ENCODE peak calls at places on chromosomes 6 and 20, in seven cellular contexts. One of them, this sample, is unnamed.

GRCh38 chr6:19824058-19824807 is 12.9 kb upstream of the ID4 start:
- DNase-seq in A549: no peak
- DNase-seq in breast epithelium: no peak
- DNase-seq in endothelial cell of umbilical vein: no peak
- DNase-seq in ovary: no peak
- DNase-seq in heart left ventricle: no peak
- DNase-seq in adrenal gland: no peak
- DNase-seq in this sample: no peak

GRCh38 chr20:11716239-11716944 is 201.3 kb upstream of the BTBD3 start:
- DNase-seq in A549: peak; percentile 38
- DNase-seq in breast epithelium: no peak
- DNase-seq in endothelial cell of umbilical vein: peak; percentile 36
- DNase-seq in ovary: no peak
- DNase-seq in heart left ventricle: no peak
- DNase-seq in adrenal gland: no peak
- DNase-seq in this sample: peak; percentile 57

GRCh38 chr6:37182736-37183590 is 13.0 kb downstream of the PIM1 start:
- DNase-seq in A549: no peak
- DNase-seq in breast epithelium: no peak
- DNase-seq in endothelial cell of umbilical vein: no peak
- DNase-seq in ovary: no peak
- DNase-seq in heart left ventricle: peak; percentile 31
- DNase-seq in adrenal gland: peak; percentile 64
- DNase-seq in this sample: no peak

GRCh38 chr6:52994789-52995078 is 350 bp downstream of the GSTA4 start:
- DNase-seq in A549: no peak
- DNase-seq in breast epithelium: no peak
- DNase-seq in endothelial cell of umbilical vein: no peak
- DNase-seq in ovary: peak; percentile 60
- DNase-seq in heart left ventricle: peak; percentile 47
- DNase-seq in adrenal gland: no peak
- DNase-seq in this sample: no peak

GRCh38 chr6:14294270-14294951 is 176.8 kb downstream of the CD83 start:
- DNase-seq in A549: no peak
- DNase-seq in breast epithelium: no peak
- DNase-seq in endothelial cell of umbilical vein: no peak
- DNase-seq in ovary: no peak
- DNase-seq in heart left ventricle: no peak
- DNase-seq in adrenal gland: no peak
- DNase-seq in this sample: no peak

GRCh38 chr6:19204445-19204844 is 632.7 kb upstream of the ID4 start:
- DNase-seq in A549: no peak
- DNase-seq in breast epithelium: no peak
- DNase-seq in endothelial cell of umbilical vein: no peak
- DNase-seq in ovary: no peak
- DNase-seq in heart left ventricle: no peak
- DNase-seq in adrenal gland: no peak
- DNase-seq in this sample: no peak

GRCh38 chr6:46453221-46453620 is 38.0 kb downstream of the RCAN2 start:
- DNase-seq in A549: no peak
- DNase-seq in breast epithelium: no peak
- DNase-seq in endothelial cell of umbilical vein: no peak
- DNase-seq in ovary: no peak
- DNase-seq in heart left ventricle: no peak
- DNase-seq in adrenal gland: no peak
- DNase-seq in this sample: no peak

GRCh38 chr20:45611054-45611453 is 18.5 kb upstream of the WFDC10A start:
- DNase-seq in A549: no peak
- DNase-seq in breast epithelium: no peak
- DNase-seq in endothelial cell of umbilical vein: no peak
- DNase-seq in ovary: no peak
- DNase-seq in heart left ventricle: no peak
- DNase-seq in adrenal gland: no peak
- DNase-seq in this sample: no peak

GRCh38 chr6:29490055-29490454 is 2.3 kb upstream of the MAS1L start:
- DNase-seq in A549: no peak
- DNase-seq in breast epithelium: no peak
- DNase-seq in endothelial cell of umbilical vein: no peak
- DNase-seq in ovary: no peak
- DNase-seq in heart left ventricle: no peak
- DNase-seq in adrenal gland: no peak
- DNase-seq in this sample: no peak

GRCh38 chr6:87702589-87702945 is 534 bp upstream of the AKIRIN2 start:
- DNase-seq in A549: no peak
- DNase-seq in breast epithelium: no peak
- DNase-seq in endothelial cell of umbilical vein: no peak
- DNase-seq in ovary: no peak
- DNase-seq in heart left ventricle: no peak
- DNase-seq in adrenal gland: peak; percentile 30
- DNase-seq in this sample: no peak

GRCh38 chr6:100592929-100593328 is 128.2 kb upstream of the SIM1 start:
- DNase-seq in A549: no peak
- DNase-seq in breast epithelium: no peak
- DNase-seq in endothelial cell of umbilical vein: no peak
- DNase-seq in ovary: no peak
- DNase-seq in heart left ventricle: no peak
- DNase-seq in adrenal gland: no peak
- DNase-seq in this sample: no peak

GRCh38 chr20:19396466-19397081 is 184.1 kb downstream of the SLC24A3 start:
- DNase-seq in A549: no peak
- DNase-seq in breast epithelium: no peak
- DNase-seq in endothelial cell of umbilical vein: no peak
- DNase-seq in ovary: no peak
- DNase-seq in heart left ventricle: no peak
- DNase-seq in adrenal gland: no peak
- DNase-seq in this sample: no peak

GRCh38 chr6:41713161-41713649 is 22.2 kb downstream of the TFEB start:
- DNase-seq in A549: peak; percentile 77
- DNase-seq in breast epithelium: peak; percentile 79
- DNase-seq in endothelial cell of umbilical vein: no peak
- DNase-seq in ovary: no peak
- DNase-seq in heart left ventricle: peak; percentile 81
- DNase-seq in adrenal gland: peak; percentile 70
- DNase-seq in this sample: peak; percentile 95

GRCh38 chr6:143936347-143936746 is 71.7 kb downstream of the PLAGL1 start:
- DNase-seq in A549: no peak
- DNase-seq in breast epithelium: no peak
- DNase-seq in endothelial cell of umbilical vein: no peak
- DNase-seq in ovary: no peak
- DNase-seq in heart left ventricle: no peak
- DNase-seq in adrenal gland: no peak
- DNase-seq in this sample: no peak

GRCh38 chr6:14710421-14710820 is 535.4 kb upstream of the JARID2 start:
- DNase-seq in A549: no peak
- DNase-seq in breast epithelium: no peak
- DNase-seq in endothelial cell of umbilical vein: no peak
- DNase-seq in ovary: no peak
- DNase-seq in heart left ventricle: no peak
- DNase-seq in adrenal gland: no peak
- DNase-seq in this sample: no peak

GRCh38 chr20:373171-373890 is 7.2 kb upstream of the TRIB3 start:
- DNase-seq in A549: peak; percentile 90
- DNase-seq in breast epithelium: no peak
- DNase-seq in endothelial cell of umbilical vein: peak; percentile 89
- DNase-seq in ovary: no peak
- DNase-seq in heart left ventricle: peak; percentile 62
- DNase-seq in adrenal gland: peak; percentile 56
- DNase-seq in this sample: peak; percentile 69

GRCh38 chr6:90468080-90468479 is 118.8 kb downstream of the MAP3K7 start:
- DNase-seq in A549: no peak
- DNase-seq in breast epithelium: no peak
- DNase-seq in endothelial cell of umbilical vein: no peak
- DNase-seq in ovary: no peak
- DNase-seq in heart left ventricle: no peak
- DNase-seq in adrenal gland: no peak
- DNase-seq in this sample: no peak

GRCh38 chr20:34872604-34873224 is at the start of gene GGT7:
- DNase-seq in A549: peak; percentile 86
- DNase-seq in breast epithelium: peak; percentile 78
- DNase-seq in endothelial cell of umbilical vein: peak; percentile 60
- DNase-seq in ovary: peak; percentile 88
- DNase-seq in heart left ventricle: peak; percentile 89
- DNase-seq in adrenal gland: peak; percentile 71
- DNase-seq in this sample: peak; percentile 76

GRCh38 chr20:59850018-59850641 is 83.3 kb downstream of the SYCP2 start:
- DNase-seq in A549: peak; percentile 25
- DNase-seq in breast epithelium: no peak
- DNase-seq in endothelial cell of umbilical vein: peak; percentile 22
- DNase-seq in ovary: no peak
- DNase-seq in heart left ventricle: no peak
- DNase-seq in adrenal gland: no peak
- DNase-seq in this sample: no peak

GRCh38 chr6:38915205-38915925 is 133.2 kb upstream of the GLP1R start:
- DNase-seq in A549: no peak
- DNase-seq in breast epithelium: no peak
- DNase-seq in endothelial cell of umbilical vein: no peak
- DNase-seq in ovary: no peak
- DNase-seq in heart left ventricle: no peak
- DNase-seq in adrenal gland: no peak
- DNase-seq in this sample: no peak

GRCh38 chr6:32664354-32664753 is 2.1 kb downstream of the HLA-DQB1 start:
- DNase-seq in A549: no peak
- DNase-seq in breast epithelium: no peak
- DNase-seq in endothelial cell of umbilical vein: no peak
- DNase-seq in ovary: no peak
- DNase-seq in heart left ventricle: no peak
- DNase-seq in adrenal gland: no peak
- DNase-seq in this sample: no peak
- TF ChIP-seq POLR2A in A549: no peak
- TF ChIP-seq POLR2A in breast epithelium: no peak
- TF ChIP-seq POLR2A in endothelial cell of umbilical vein: no peak
- TF ChIP-seq POLR2A in ovary: no peak
- TF ChIP-seq POLR2A in heart left ventricle: no peak
- TF ChIP-seq POLR2A in adrenal gland: no peak
- TF ChIP-seq POLR2A in this sample: no peak

GRCh38 chr6:10749734-10750133 is 2.1 kb downstream of the TMEM14B start:
- DNase-seq in A549: no peak
- DNase-seq in breast epithelium: no peak
- DNase-seq in endothelial cell of umbilical vein: no peak
- DNase-seq in ovary: no peak
- DNase-seq in heart left ventricle: no peak
- DNase-seq in adrenal gland: peak; percentile 36
- DNase-seq in this sample: no peak

GRCh38 chr6:10743514-10743913 is 4.1 kb upstream of the TMEM14B start:
- DNase-seq in A549: no peak
- DNase-seq in breast epithelium: no peak
- DNase-seq in endothelial cell of umbilical vein: no peak
- DNase-seq in ovary: no peak
- DNase-seq in heart left ventricle: no peak
- DNase-seq in adrenal gland: no peak
- DNase-seq in this sample: no peak

GRCh38 chr6:10745116-10745515 is 2.5 kb upstream of the TMEM14B start:
- DNase-seq in A549: no peak
- DNase-seq in breast epithelium: no peak
- DNase-seq in endothelial cell of umbilical vein: no peak
- DNase-seq in ovary: no peak
- DNase-seq in heart left ventricle: no peak
- DNase-seq in adrenal gland: no peak
- DNase-seq in this sample: no peak

GRCh38 chr6:10746915-10747250 is 722 bp upstream of the TMEM14B start:
- DNase-seq in A549: no peak
- DNase-seq in breast epithelium: no peak
- DNase-seq in endothelial cell of umbilical vein: no peak
- DNase-seq in ovary: no peak
- DNase-seq in heart left ventricle: no peak
- DNase-seq in adrenal gland: no peak
- DNase-seq in this sample: no peak

GRCh38 chr6:10747251-10747972 is at the start of gene TMEM14B:
- DNase-seq in A549: peak; percentile 81
- DNase-seq in breast epithelium: peak; percentile 100
- DNase-seq in endothelial cell of umbilical vein: peak; percentile 97
- DNase-seq in ovary: peak; percentile 100
- DNase-seq in heart left ventricle: peak; percentile 100
- DNase-seq in adrenal gland: peak; percentile 99
- DNase-seq in this sample: peak; percentile 91
- TF ChIP-seq POLR2A in A549: peak; percentile 88
- TF ChIP-seq POLR2A in breast epithelium: peak; percentile 57
- TF ChIP-seq POLR2A in endothelial cell of umbilical vein: peak; percentile 94
- TF ChIP-seq POLR2A in ovary: peak; percentile 62
- TF ChIP-seq POLR2A in heart left ventricle: no peak
- TF ChIP-seq POLR2A in adrenal gland: peak; percentile 77
- TF ChIP-seq POLR2A in this sample: peak; percentile 85

GRCh38 chr20:31717478-31717946 is 5.2 kb downstream of the BCL2L1 start:
- DNase-seq in A549: no peak
- DNase-seq in breast epithelium: no peak
- DNase-seq in endothelial cell of umbilical vein: no peak
- DNase-seq in ovary: no peak
- DNase-seq in heart left ventricle: no peak
- DNase-seq in adrenal gland: no peak
- DNase-seq in this sample: no peak
- TF ChIP-seq POLR2A in A549: no peak
- TF ChIP-seq POLR2A in breast epithelium: no peak
- TF ChIP-seq POLR2A in endothelial cell of umbilical vein: peak; percentile 4
- TF ChIP-seq POLR2A in ovary: no peak
- TF ChIP-seq POLR2A in heart left ventricle: no peak
- TF ChIP-seq POLR2A in adrenal gland: no peak
- TF ChIP-seq POLR2A in this sample: no peak

GRCh38 chr6:75748743-75749538 is at the start of gene MYO6:
- DNase-seq in A549: peak; percentile 28
- DNase-seq in breast epithelium: peak; percentile 77
- DNase-seq in endothelial cell of umbilical vein: peak; percentile 66
- DNase-seq in ovary: peak; percentile 71
- DNase-seq in heart left ventricle: peak; percentile 83
- DNase-seq in adrenal gland: peak; percentile 69
- DNase-seq in this sample: peak; percentile 49
- TF ChIP-seq POLR2A in A549: peak; percentile 71
- TF ChIP-seq POLR2A in breast epithelium: no peak
- TF ChIP-seq POLR2A in endothelial cell of umbilical vein: peak; percentile 86
- TF ChIP-seq POLR2A in ovary: peak; percentile 43
- TF ChIP-seq POLR2A in heart left ventricle: peak; percentile 84
- TF ChIP-seq POLR2A in adrenal gland: peak; percentile 84
- TF ChIP-seq POLR2A in this sample: peak; percentile 90

DNA sequence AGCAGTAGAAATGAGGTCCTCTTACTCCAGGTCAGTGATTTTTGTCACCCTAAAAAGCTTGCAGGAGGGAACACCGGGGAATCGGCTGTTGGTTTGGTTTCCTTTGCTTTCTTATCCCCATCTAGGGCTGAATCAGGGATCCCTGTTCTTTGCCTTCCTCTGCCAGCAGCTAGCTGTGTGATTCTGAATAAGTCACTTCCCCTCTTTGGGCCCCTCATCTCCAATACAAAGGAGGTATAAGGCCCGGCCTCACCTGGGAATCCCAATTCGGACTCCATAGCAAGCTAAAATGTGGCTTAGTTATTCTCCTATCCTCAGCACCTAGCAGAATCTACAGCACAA is 18.5 kb upstream of the ARMC12 start:
- DNase-seq in A549: no peak
- DNase-seq in breast epithelium: no peak
- DNase-seq in endothelial cell of umbilical vein: no peak
- DNase-seq in ovary: no peak
- DNase-seq in heart left ventricle: no peak
- DNase-seq in adrenal gland: peak; percentile 1
- DNase-seq in this sample: no peak
- TF ChIP-seq POLR2A in A549: no peak
- TF ChIP-seq POLR2A in breast epithelium: no peak
- TF ChIP-seq POLR2A in endothelial cell of umbilical vein: no peak
- TF ChIP-seq POLR2A in ovary: no peak
- TF ChIP-seq POLR2A in heart left ventricle: no peak
- TF ChIP-seq POLR2A in adrenal gland: no peak
- TF ChIP-seq POLR2A in this sample: no peak